ENCODE peak calls at places on chromosome 20, in four cellular contexts. R is lung, S is psoas muscle, Y is uterus. U is an unnamed sample.

GRCh38 chr20:51164732-51165530 is 142.0 kb upstream of the KCNG1 start:
- DNase-seq in R (no peak), S (no peak), Y (no peak), U (no peak)

GRCh38 chr20:44134897-44135810 is 51.8 kb downstream of the JPH2 start:
- DNase-seq in R (no peak), S (no peak), Y (no peak), U (no peak)

GRCh38 chr20:14845199-14846160 is 508.1 kb upstream of the FLRT3 start:
- DNase-seq in R (no peak), S (no peak), Y (no peak), U (no peak)

GRCh38 chr20:57888591-57888990 is 178.8 kb upstream of the PMEPA1 start:
- DNase-seq in R (no peak), S (no peak), Y (no peak), U (no peak)

GRCh38 chr20:5211803-5212714 is 85.3 kb downstream of the CDS2 start:
- DNase-seq in R (no peak), S (no peak), Y (no peak), U (no peak)

GRCh38 chr20:38458314-38458713 is 14.3 kb upstream of the RALGAPB start:
- DNase-seq in R (no peak), S (no peak), Y (no peak), U (no peak)

GRCh38 chr20:47568019-47568418 is 66.3 kb downstream of the NCOA3 start:
- DNase-seq in R (no peak), S (no peak), Y (no peak), U (no peak)

GRCh38 chr20:6277661-6278060 is 154.8 kb upstream of the FERMT1 start:
- DNase-seq in R (no peak), S (no peak), Y (no peak), U (no peak)

GRCh38 chr20:62768815-62769287 is 27.4 kb upstream of the MRGBP start:
- DNase-seq in R (no peak), S (no peak), Y (no peak), U (peak; percentile 47)

GRCh38 chr20:3795511-3796468 is at the start of gene CDC25B:
- DNase-seq in R (peak; percentile 94), S (peak; percentile 96), Y (peak; percentile 95), U (peak; percentile 95)

GRCh38 chr20:3796477-3797225 is 541 bp downstream of the CDC25B start:
- DNase-seq in R (no peak), S (no peak), Y (no peak), U (peak; percentile 55)

GRCh38 chr20:3797592-3798404 is 1.7 kb downstream of the CDC25B start:
- DNase-seq in R (no peak), S (peak; percentile 41), Y (no peak), U (peak; percentile 12)

GRCh38 chr20:3798405-3798768 is 2.3 kb downstream of the CDC25B start:
- DNase-seq in R (no peak), S (peak; percentile 39), Y (no peak), U (peak; percentile 8)

DNA sequence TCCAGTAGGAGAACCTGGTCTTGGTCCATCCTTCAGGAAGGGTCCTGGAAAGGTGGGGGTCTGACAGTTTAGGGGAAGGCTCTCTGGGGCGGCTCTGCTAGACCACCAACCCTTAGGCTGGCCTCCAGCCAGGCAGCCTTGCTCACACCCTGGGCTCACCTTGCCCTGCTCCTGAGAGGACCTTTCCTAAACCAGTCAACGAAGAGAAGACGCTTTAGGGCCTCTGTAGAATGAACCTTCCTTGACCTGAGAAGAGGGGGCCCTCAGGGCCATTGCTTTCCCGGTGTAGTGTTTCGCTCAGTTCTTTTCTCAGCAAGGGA is 1.1 kb downstream of the CDC25B start:
- DNase-seq in R (no peak), S (peak; percentile 35), Y (no peak), U (peak; percentile 60)
- H3K27ac ChIP-seq in R (peak overlapping the region; percentile 78), S (no peak overlapping the region), Y (peak overlapping the region; percentile 99), U (no peak overlapping the region)

GRCh38 chr20:13262302-13262650 is 41.2 kb downstream of the ISM1 start:
- DNase-seq in R (no peak), S (no peak), Y (no peak), U (no peak)
- H3K4me3 ChIP-seq in R (no peak overlapping the region), S (no peak overlapping the region), Y (no peak overlapping the region), U (no peak overlapping the region)

DNA sequence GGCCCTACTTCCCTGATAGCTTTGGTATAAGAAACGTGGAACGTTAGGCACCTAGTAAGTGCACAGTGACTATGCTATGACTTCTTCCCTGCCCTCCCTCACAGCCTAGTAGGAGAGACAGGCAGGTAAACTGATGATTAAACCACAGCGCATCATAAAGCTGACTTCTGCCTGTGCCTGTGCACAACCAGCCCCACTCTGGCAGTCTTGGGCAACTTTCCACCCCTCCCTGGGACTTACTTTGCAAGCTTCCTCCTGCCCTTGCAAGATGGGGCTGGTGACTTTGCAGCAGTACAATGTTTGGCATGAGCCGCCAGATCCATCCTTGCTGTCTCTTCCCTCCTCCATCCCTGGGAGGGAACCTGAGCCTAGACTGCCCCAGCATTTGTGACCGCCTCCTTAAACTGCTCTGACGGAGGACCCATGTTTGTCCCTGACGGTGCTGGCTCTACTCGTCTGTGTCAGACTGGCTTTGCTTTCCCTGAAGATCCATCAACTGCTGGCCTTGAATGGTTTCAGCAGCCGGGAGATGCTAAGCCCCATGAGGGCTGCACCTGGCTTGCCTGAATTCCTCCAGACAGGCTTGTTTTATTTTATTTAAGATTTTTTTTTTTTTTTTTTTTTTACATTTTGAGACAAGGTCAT is 36.1 kb downstream of the EFCAB8 start:
- DNase-seq in R (no peak), S (no peak), Y (no peak), U (peak; percentile 9)
- H3K27ac ChIP-seq in R (no peak overlapping the region), S (no peak overlapping the region), Y (no peak overlapping the region), U (no peak overlapping the region)

GRCh38 chr20:10551732-10552724 is 116.9 kb downstream of the SLX4IP start:
- DNase-seq in R (no peak), S (no peak), Y (peak; percentile 39), U (no peak)
- H3K4me3 ChIP-seq in R (no peak overlapping the region), S (no peak overlapping the region), Y (no peak overlapping the region), U (no peak overlapping the region)